ENCODE peak calls at places on chromosomes 6 and 20, in eight cellular contexts. One of them, this sample, is unnamed.

GRCh38 chr6:24775520-24776058 is 852 bp downstream of the GMNN start:
- DNase-seq in cardiac muscle cell: peak
- DNase-seq in MM.1S: peak
- DNase-seq in adrenal gland: no peak
- DNase-seq in BE2C: no peak
- DNase-seq in HL-60: no peak
- DNase-seq in GM12865: peak
- DNase-seq in stomach: no peak
- DNase-seq in this sample: no peak

GRCh38 chr6:163513570-163514166 is 99.2 kb downstream of the QKI start:
- DNase-seq in cardiac muscle cell: peak
- DNase-seq in MM.1S: no peak
- DNase-seq in adrenal gland: no peak
- DNase-seq in BE2C: no peak
- DNase-seq in HL-60: no peak
- DNase-seq in GM12865: no peak
- DNase-seq in stomach: peak
- DNase-seq in this sample: no peak

GRCh38 chr6:121522265-121522664 is 86.8 kb downstream of the GJA1 start:
- DNase-seq in cardiac muscle cell: no peak
- DNase-seq in MM.1S: no peak
- DNase-seq in adrenal gland: peak
- DNase-seq in BE2C: no peak
- DNase-seq in HL-60: no peak
- DNase-seq in GM12865: no peak
- DNase-seq in stomach: no peak
- DNase-seq in this sample: peak

GRCh38 chr20:37326666-37327065 is 19.3 kb upstream of the SRC start:
- DNase-seq in cardiac muscle cell: no peak
- DNase-seq in MM.1S: no peak
- DNase-seq in adrenal gland: no peak
- DNase-seq in BE2C: no peak
- DNase-seq in HL-60: no peak
- DNase-seq in GM12865: no peak
- DNase-seq in stomach: no peak
- DNase-seq in this sample: no peak

GRCh38 chr20:64164123-64164836 is at the start of gene MYT1:
- DNase-seq in cardiac muscle cell: no peak
- DNase-seq in MM.1S: no peak
- DNase-seq in adrenal gland: no peak
- DNase-seq in BE2C: peak
- DNase-seq in HL-60: no peak
- DNase-seq in GM12865: no peak
- DNase-seq in stomach: no peak
- DNase-seq in this sample: no peak

GRCh38 chr20:35179292-35180212 is 7.7 kb downstream of the PROCR start:
- DNase-seq in cardiac muscle cell: no peak
- DNase-seq in MM.1S: no peak
- DNase-seq in adrenal gland: no peak
- DNase-seq in BE2C: no peak
- DNase-seq in HL-60: no peak
- DNase-seq in GM12865: no peak
- DNase-seq in stomach: no peak
- DNase-seq in this sample: no peak

GRCh38 chr6:54053893-54054391 is 57.3 kb upstream of the MLIP start:
- DNase-seq in cardiac muscle cell: peak
- DNase-seq in MM.1S: no peak
- DNase-seq in adrenal gland: no peak
- DNase-seq in BE2C: no peak
- DNase-seq in HL-60: no peak
- DNase-seq in GM12865: no peak
- DNase-seq in stomach: no peak
- DNase-seq in this sample: peak

GRCh38 chr6:14129572-14129971 is 12.0 kb downstream of the CD83 start:
- DNase-seq in cardiac muscle cell: peak
- DNase-seq in MM.1S: peak
- DNase-seq in adrenal gland: peak
- DNase-seq in BE2C: peak
- DNase-seq in HL-60: peak
- DNase-seq in GM12865: peak
- DNase-seq in stomach: peak
- DNase-seq in this sample: peak

GRCh38 chr6:169999367-169999766 is 247.9 kb downstream of the ERMARD start:
- DNase-seq in cardiac muscle cell: no peak
- DNase-seq in MM.1S: no peak
- DNase-seq in adrenal gland: no peak
- DNase-seq in BE2C: no peak
- DNase-seq in HL-60: no peak
- DNase-seq in GM12865: no peak
- DNase-seq in stomach: no peak
- DNase-seq in this sample: no peak

GRCh38 chr6:144062757-144063156 is 32.6 kb downstream of the SF3B5 start:
- DNase-seq in cardiac muscle cell: no peak
- DNase-seq in MM.1S: no peak
- DNase-seq in adrenal gland: no peak
- DNase-seq in BE2C: no peak
- DNase-seq in HL-60: no peak
- DNase-seq in GM12865: no peak
- DNase-seq in stomach: no peak
- DNase-seq in this sample: no peak
- H3K4me3 ChIP-seq in cardiac muscle cell: no peak
- H3K4me3 ChIP-seq in MM.1S: no peak
- H3K4me3 ChIP-seq in adrenal gland: no peak
- H3K4me3 ChIP-seq in BE2C: no peak
- H3K4me3 ChIP-seq in HL-60: no peak
- H3K4me3 ChIP-seq in GM12865: peak
- H3K4me3 ChIP-seq in stomach: peak
- H3K4me3 ChIP-seq in this sample: no peak

DNA sequence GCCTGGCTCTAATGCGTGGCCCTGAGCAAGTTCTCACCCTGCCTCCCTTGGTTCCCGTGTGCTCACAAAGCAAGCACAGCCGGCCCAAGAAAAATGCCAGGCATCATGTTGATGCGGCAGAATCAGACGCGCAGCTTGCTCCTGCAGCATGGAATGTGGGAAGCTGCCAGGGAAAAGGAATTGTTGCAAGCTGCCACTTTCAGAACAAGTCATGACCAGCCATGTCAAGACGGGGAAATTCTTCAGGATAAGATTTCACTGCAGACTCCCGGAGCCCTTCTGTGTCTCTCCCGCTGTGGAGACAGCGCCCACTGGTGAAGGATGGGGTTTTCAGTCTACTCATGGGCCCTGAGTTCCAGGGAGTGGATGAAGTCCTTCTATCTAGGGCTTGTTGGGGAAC is 4.6 kb downstream of the DACT2 start:
- DNase-seq in cardiac muscle cell: peak
- DNase-seq in MM.1S: no peak
- DNase-seq in adrenal gland: no peak
- DNase-seq in BE2C: no peak
- DNase-seq in HL-60: no peak
- DNase-seq in GM12865: no peak
- DNase-seq in stomach: no peak
- DNase-seq in this sample: peak
- TF ChIP-seq CTCF in cardiac muscle cell: peak
- TF ChIP-seq CTCF in MM.1S: no peak
- TF ChIP-seq CTCF in adrenal gland: no peak
- TF ChIP-seq CTCF in BE2C: peak
- TF ChIP-seq CTCF in HL-60: no peak
- TF ChIP-seq CTCF in GM12865: no peak
- TF ChIP-seq CTCF in stomach: peak
- TF ChIP-seq CTCF in this sample: peak

GRCh38 chr20:62929051-62929538 is 2.8 kb upstream of the DIDO1 start:
- DNase-seq in cardiac muscle cell: peak
- DNase-seq in MM.1S: no peak
- DNase-seq in adrenal gland: peak
- DNase-seq in BE2C: no peak
- DNase-seq in HL-60: peak
- DNase-seq in GM12865: peak
- DNase-seq in stomach: peak
- DNase-seq in this sample: no peak
- H3K4me3 ChIP-seq in cardiac muscle cell: peak
- H3K4me3 ChIP-seq in MM.1S: no peak
- H3K4me3 ChIP-seq in adrenal gland: peak
- H3K4me3 ChIP-seq in BE2C: no peak
- H3K4me3 ChIP-seq in HL-60: peak
- H3K4me3 ChIP-seq in GM12865: peak
- H3K4me3 ChIP-seq in stomach: peak
- H3K4me3 ChIP-seq in this sample: peak

GRCh38 chr6:3471286-3471685 is 14.4 kb upstream of the SLC22A23 start:
- DNase-seq in cardiac muscle cell: no peak
- DNase-seq in MM.1S: no peak
- DNase-seq in adrenal gland: no peak
- DNase-seq in BE2C: no peak
- DNase-seq in HL-60: no peak
- DNase-seq in GM12865: no peak
- DNase-seq in stomach: peak
- DNase-seq in this sample: no peak
- TF ChIP-seq CTCF in cardiac muscle cell: no peak
- TF ChIP-seq CTCF in MM.1S: no peak
- TF ChIP-seq CTCF in adrenal gland: no peak
- TF ChIP-seq CTCF in BE2C: no peak
- TF ChIP-seq CTCF in HL-60: no peak
- TF ChIP-seq CTCF in GM12865: no peak
- TF ChIP-seq CTCF in stomach: no peak
- TF ChIP-seq CTCF in this sample: no peak

GRCh38 chr6:117602899-117603588 is 733 bp upstream of the GOPC start:
- DNase-seq in cardiac muscle cell: no peak
- DNase-seq in MM.1S: no peak
- DNase-seq in adrenal gland: no peak
- DNase-seq in BE2C: no peak
- DNase-seq in HL-60: no peak
- DNase-seq in GM12865: no peak
- DNase-seq in stomach: no peak
- DNase-seq in this sample: no peak

GRCh38 chr6:117597755-117598154 is 4.6 kb downstream of the GOPC start:
- DNase-seq in cardiac muscle cell: no peak
- DNase-seq in MM.1S: no peak
- DNase-seq in adrenal gland: no peak
- DNase-seq in BE2C: no peak
- DNase-seq in HL-60: no peak
- DNase-seq in GM12865: no peak
- DNase-seq in stomach: no peak
- DNase-seq in this sample: no peak

GRCh38 chr6:117602151-117602898 is at the start of gene GOPC:
- DNase-seq in cardiac muscle cell: peak
- DNase-seq in MM.1S: peak
- DNase-seq in adrenal gland: peak
- DNase-seq in BE2C: peak
- DNase-seq in HL-60: peak
- DNase-seq in GM12865: peak
- DNase-seq in stomach: peak
- DNase-seq in this sample: peak

GRCh38 chr6:117601811-117602150 is 530 bp downstream of the GOPC start:
- DNase-seq in cardiac muscle cell: no peak
- DNase-seq in MM.1S: peak
- DNase-seq in adrenal gland: no peak
- DNase-seq in BE2C: no peak
- DNase-seq in HL-60: no peak
- DNase-seq in GM12865: peak
- DNase-seq in stomach: no peak
- DNase-seq in this sample: no peak

GRCh38 chr6:117600008-117600743 is 2.1 kb downstream of the GOPC start:
- DNase-seq in cardiac muscle cell: no peak
- DNase-seq in MM.1S: peak
- DNase-seq in adrenal gland: no peak
- DNase-seq in BE2C: no peak
- DNase-seq in HL-60: peak
- DNase-seq in GM12865: peak
- DNase-seq in stomach: no peak
- DNase-seq in this sample: no peak
- H3K4me3 ChIP-seq in cardiac muscle cell: peak
- H3K4me3 ChIP-seq in MM.1S: peak
- H3K4me3 ChIP-seq in adrenal gland: no peak
- H3K4me3 ChIP-seq in BE2C: peak
- H3K4me3 ChIP-seq in HL-60: peak
- H3K4me3 ChIP-seq in GM12865: peak
- H3K4me3 ChIP-seq in stomach: peak
- H3K4me3 ChIP-seq in this sample: peak

GRCh38 chr20:46088409-46089075 is 1.2 kb downstream of the NCOA5 start:
- DNase-seq in cardiac muscle cell: no peak
- DNase-seq in MM.1S: peak
- DNase-seq in adrenal gland: no peak
- DNase-seq in BE2C: no peak
- DNase-seq in HL-60: no peak
- DNase-seq in GM12865: peak
- DNase-seq in stomach: no peak
- DNase-seq in this sample: no peak
- TF ChIP-seq CTCF in cardiac muscle cell: no peak
- TF ChIP-seq CTCF in MM.1S: peak
- TF ChIP-seq CTCF in adrenal gland: no peak
- TF ChIP-seq CTCF in BE2C: no peak
- TF ChIP-seq CTCF in HL-60: no peak
- TF ChIP-seq CTCF in GM12865: no peak
- TF ChIP-seq CTCF in stomach: no peak
- TF ChIP-seq CTCF in this sample: no peak

This sample was measured in AG04449.